ENCODE peak calls at places on chromosomes 12 and 14, in six cellular contexts. D is AG04450, J is MM.1S, E is pancreas, M is NCI-H1930, A is fibroblast of mammary gland. C is an unnamed sample.

GRCh38 chr14:74963705-74964271 is 8.4 kb upstream of the PGF start:
- DNase-seq in D (no peak), J (no peak), E (no peak), M (no peak), A (peak), C (no peak)

GRCh38 chr14:105925615-105926414 is 399.4 kb downstream of the TMEM121 start:
- DNase-seq in D (no peak), J (no peak), E (no peak), M (no peak), A (no peak), C (no peak)

GRCh38 chr14:59918824-59919581 is 941 bp upstream of the LRRC9 start:
- DNase-seq in D (no peak), J (no peak), E (no peak), M (peak), A (peak), C (no peak)

GRCh38 chr12:19779393-19780056 is 340.2 kb downstream of the AEBP2 start:
- DNase-seq in D (no peak), J (no peak), E (peak), M (no peak), A (no peak), C (no peak)

GRCh38 chr14:35549551-35549950 is 15.6 kb downstream of the INSM2 start:
- DNase-seq in D (no peak), J (no peak), E (no peak), M (no peak), A (no peak), C (no peak)

GRCh38 chr12:61011767-61012423 is 1248.3 kb upstream of the USP15 start:
- DNase-seq in D (no peak), J (peak), E (no peak), M (no peak), A (no peak), C (no peak)

GRCh38 chr14:95922080-95922479 is 45.4 kb downstream of the TUNAR start:
- DNase-seq in D (no peak), J (no peak), E (no peak), M (no peak), A (no peak), C (no peak)

GRCh38 chr14:24367506-24368214 is at the start of gene NFATC4:
- DNase-seq in D (peak), J (peak), E (no peak), M (peak), A (peak), C (peak)

GRCh38 chr12:55659486-55660385 is 23.0 kb downstream of the OR10P1 start:
- DNase-seq in D (no peak), J (no peak), E (no peak), M (no peak), A (peak), C (no peak)

GRCh38 chr12:59689776-59690175 is 93.9 kb downstream of the SLC16A7 start:
- DNase-seq in D (no peak), J (no peak), E (no peak), M (no peak), A (no peak), C (no peak)

GRCh38 chr12:110498984-110499706 is 2.8 kb downstream of the VPS29 start:
- DNase-seq in D (no peak), J (no peak), E (no peak), M (no peak), A (peak), C (no peak)